ENCODE peak calls at places on chromosomes 13 and 19, in nine cellular contexts. O, L, F, J, N, Y, E, G and R are unnamed samples. For H3K9me3, the result is how much of the 10 kb centered on the place peaks cover.

GRCh38 chr13:75481176-75482069 is 546 bp downstream of the TBC1D4 start:
- DNase-seq in O (peak), L (peak), F (peak), J (peak), N (no peak), Y (no peak), E (peak), G (peak), R (no peak)

GRCh38 chr19:12647047-12647446 is 19.5 kb downstream of the MAN2B1 start:
- DNase-seq in O (no peak), L (no peak), F (no peak), J (no peak), N (no peak), Y (no peak), E (no peak), G (no peak), R (no peak)

GRCh38 chr13:71219671-71220070 is 647.3 kb downstream of the DACH1 start:
- DNase-seq in O (no peak), L (no peak), F (no peak), J (no peak), N (no peak), Y (no peak), E (no peak), G (no peak), R (no peak)

GRCh38 chr19:44925114-44925891 is 10.9 kb downstream of the APOC1 start:
- DNase-seq in O (peak), L (peak), F (no peak), J (peak), N (no peak), Y (peak), E (peak), G (no peak), R (no peak)

GRCh38 chr19:13974073-13974472 is 21.8 kb downstream of the DCAF15 start:
- DNase-seq in O (no peak), L (no peak), F (peak), J (no peak), N (no peak), Y (no peak), E (no peak), G (peak), R (no peak)

GRCh38 chr13:110630566-110631119 is 15.3 kb downstream of the NAXD start:
- DNase-seq in O (no peak), L (no peak), F (no peak), J (no peak), N (no peak), Y (no peak), E (no peak), G (no peak), R (no peak)

GRCh38 chr13:109565877-109566276 is 220.5 kb downstream of the IRS2 start:
- DNase-seq in O (no peak), L (no peak), F (no peak), J (no peak), N (no peak), Y (no peak), E (no peak), G (no peak), R (no peak)

GRCh38 chr19:7372810-7373209 is 24.1 kb downstream of the ARHGEF18 start:
- DNase-seq in O (no peak), L (no peak), F (no peak), J (no peak), N (no peak), Y (no peak), E (no peak), G (no peak), R (no peak)

GRCh38 chr13:40191186-40191980 is 475.1 kb downstream of the FOXO1 start:
- DNase-seq in O (no peak), L (peak), F (no peak), J (no peak), N (no peak), Y (no peak), E (no peak), G (no peak), R (no peak)

GRCh38 chr19:5225486-5226345 is 114.9 kb downstream of the PTPRS start:
- DNase-seq in O (no peak), L (no peak), F (peak), J (no peak), N (no peak), Y (no peak), E (no peak), G (no peak), R (no peak)

GRCh38 chr19:2456301-2456570 is 523 bp downstream of the LMNB2 start:
- DNase-seq in O (peak), L (no peak), F (no peak), J (no peak), N (no peak), Y (no peak), E (no peak), G (no peak), R (no peak)

GRCh38 chr13:58625703-58626389 is 994.3 kb downstream of the PCDH17 start:
- DNase-seq in O (no peak), L (no peak), F (no peak), J (no peak), N (no peak), Y (no peak), E (peak), G (no peak), R (no peak)

GRCh38 chr13:107730835-107731234 is 484.5 kb downstream of the LIG4 start:
- DNase-seq in O (no peak), L (peak), F (no peak), J (no peak), N (peak), Y (peak), E (no peak), G (no peak), R (no peak)

GRCh38 chr19:29596080-29596479 is 10.0 kb upstream of the POP4 start:
- DNase-seq in O (no peak), L (no peak), F (no peak), J (no peak), N (no peak), Y (no peak), E (no peak), G (no peak), R (no peak)

GRCh38 chr19:4030552-4030951 is 23.0 kb downstream of the PIAS4 start:
- DNase-seq in O (no peak), L (no peak), F (no peak), J (no peak), N (no peak), Y (no peak), E (no peak), G (no peak), R (no peak)

GRCh38 chr13:33917135-33917534 is 99.2 kb downstream of the RFC3 start:
- DNase-seq in O (no peak), L (no peak), F (no peak), J (no peak), N (no peak), Y (no peak), E (no peak), G (no peak), R (no peak)

GRCh38 chr19:4063369-4064072 is 3.2 kb downstream of the ZBTB7A start:
- DNase-seq in O (no peak), L (no peak), F (no peak), J (no peak), N (no peak), Y (no peak), E (no peak), G (no peak), R (no peak)

GRCh38 chr13:48232420-48233096 is 448 bp upstream of the ITM2B start:
- DNase-seq in O (peak), L (no peak), F (peak), J (no peak), N (no peak), Y (no peak), E (no peak), G (no peak), R (no peak)

GRCh38 chr13:113670541-113670940 is 3.5 kb downstream of the GRK1 start:
- DNase-seq in O (peak), L (no peak), F (no peak), J (peak), N (no peak), Y (no peak), E (no peak), G (no peak), R (no peak)

GRCh38 chr19:5533257-5533656 is 34.5 kb downstream of the TINCR start:
- DNase-seq in O (no peak), L (no peak), F (no peak), J (no peak), N (no peak), Y (no peak), E (no peak), G (no peak), R (no peak)

GRCh38 chr13:90806905-90807304 is 540.6 kb upstream of the MIR17HG start:
- DNase-seq in O (no peak), L (no peak), F (no peak), J (no peak), N (no peak), Y (no peak), E (no peak), G (no peak), R (no peak)

GRCh38 chr19:42129399-42130253 is 2.6 kb downstream of the POU2F2 start:
- DNase-seq in O (no peak), L (peak), F (no peak), J (peak), N (no peak), Y (peak), E (peak), G (peak), R (no peak)

GRCh38 chr19:52691215-52691610 is 43.6 kb downstream of the ZNF611 start:
- DNase-seq in O (no peak), L (no peak), F (no peak), J (peak), N (no peak), Y (no peak), E (no peak), G (no peak), R (no peak)

GRCh38 chr13:98144501-98145350 is 1.8 kb downstream of the FARP1 start:
- DNase-seq in O (no peak), L (peak), F (no peak), J (no peak), N (peak), Y (peak), E (no peak), G (peak), R (no peak)

GRCh38 chr13:25570185-25570584 is 198.4 kb downstream of the ATP8A2 start:
- DNase-seq in O (no peak), L (no peak), F (no peak), J (no peak), N (no peak), Y (no peak), E (no peak), G (no peak), R (no peak)

GRCh38 chr13:94641432-94641941 is 39.8 kb downstream of the GPR180 start:
- DNase-seq in O (no peak), L (peak), F (no peak), J (no peak), N (peak), Y (peak), E (no peak), G (peak), R (no peak)

GRCh38 chr13:74835579-74835978 is 646.4 kb downstream of the TBC1D4 start:
- DNase-seq in O (no peak), L (no peak), F (no peak), J (no peak), N (no peak), Y (no peak), E (no peak), G (no peak), R (no peak)

GRCh38 chr19:7830272-7830771 is 304 bp downstream of the EVI5L start:
- DNase-seq in O (peak), L (no peak), F (no peak), J (peak), N (no peak), Y (no peak), E (peak), G (no peak), R (no peak)

GRCh38 chr13:75963318-75963717 is 327.2 kb downstream of the LMO7 start:
- DNase-seq in O (no peak), L (no peak), F (no peak), J (no peak), N (no peak), Y (no peak), E (no peak), G (no peak), R (no peak)

GRCh38 chr13:45086484-45086883 is 33.8 kb upstream of the GTF2F2 start:
- DNase-seq in O (no peak), L (peak), F (no peak), J (no peak), N (no peak), Y (peak), E (no peak), G (peak), R (no peak)

GRCh38 chr13:106041445-106041844 is 494.0 kb downstream of the EFNB2 start:
- DNase-seq in O (no peak), L (no peak), F (no peak), J (no peak), N (no peak), Y (no peak), E (no peak), G (no peak), R (no peak)

GRCh38 chr13:39353988-39354387 is 249.0 kb downstream of the LHFPL6 start:
- DNase-seq in O (no peak), L (peak), F (no peak), J (no peak), N (no peak), Y (peak), E (no peak), G (peak), R (no peak)

GRCh38 chr19:50290011-50290410 is 39.2 kb downstream of the KCNC3 start:
- DNase-seq in O (no peak), L (no peak), F (no peak), J (no peak), N (no peak), Y (no peak), E (no peak), G (no peak), R (no peak)

GRCh38 chr19:38276942-38277517 is 12.7 kb downstream of the SPINT2 start:
- DNase-seq in O (no peak), L (no peak), F (no peak), J (no peak), N (no peak), Y (no peak), E (no peak), G (no peak), R (no peak)
- H3K9me3 ChIP-seq in O (under half), L (under half), F (under half), J (under half), N (under half), Y (under half), E (under half), G (under half), R (under half)

GRCh38 chr13:29438772-29439171 is 156.7 kb downstream of the SLC7A1 start:
- DNase-seq in O (no peak), L (peak), F (no peak), J (no peak), N (no peak), Y (no peak), E (no peak), G (no peak), R (no peak)

GRCh38 chr13:29435125-29435911 is 160.2 kb downstream of the SLC7A1 start:
- DNase-seq in O (peak), L (peak), F (no peak), J (no peak), N (peak), Y (peak), E (no peak), G (peak), R (no peak)

GRCh38 chr13:29436291-29436690 is 159.2 kb downstream of the SLC7A1 start:
- DNase-seq in O (no peak), L (peak), F (no peak), J (no peak), N (no peak), Y (peak), E (no peak), G (peak), R (no peak)

GRCh38 chr13:29434217-29434940 is 161.1 kb downstream of the SLC7A1 start:
- DNase-seq in O (no peak), L (no peak), F (no peak), J (no peak), N (no peak), Y (no peak), E (no peak), G (no peak), R (no peak)

GRCh38 chr13:29436721-29437250 is 158.7 kb downstream of the SLC7A1 start:
- DNase-seq in O (no peak), L (peak), F (no peak), J (no peak), N (no peak), Y (no peak), E (no peak), G (no peak), R (no peak)
- H3K27ac ChIP-seq in O (peak), L (no peak), F (no peak), J (peak), N (no peak), Y (no peak), E (peak), G (no peak), R (no peak)

GRCh38 chr19:43908659-43909058 is 26.4 kb downstream of the ZNF45 start:
- DNase-seq in O (no peak), L (no peak), F (no peak), J (no peak), N (no peak), Y (no peak), E (no peak), G (no peak), R (no peak)
- H3K9me3 ChIP-seq in O (half or more), L (under half), F (under half), J (half or more), N (under half), Y (under half), E (half or more), G (under half), R (half or more)

DNA sequence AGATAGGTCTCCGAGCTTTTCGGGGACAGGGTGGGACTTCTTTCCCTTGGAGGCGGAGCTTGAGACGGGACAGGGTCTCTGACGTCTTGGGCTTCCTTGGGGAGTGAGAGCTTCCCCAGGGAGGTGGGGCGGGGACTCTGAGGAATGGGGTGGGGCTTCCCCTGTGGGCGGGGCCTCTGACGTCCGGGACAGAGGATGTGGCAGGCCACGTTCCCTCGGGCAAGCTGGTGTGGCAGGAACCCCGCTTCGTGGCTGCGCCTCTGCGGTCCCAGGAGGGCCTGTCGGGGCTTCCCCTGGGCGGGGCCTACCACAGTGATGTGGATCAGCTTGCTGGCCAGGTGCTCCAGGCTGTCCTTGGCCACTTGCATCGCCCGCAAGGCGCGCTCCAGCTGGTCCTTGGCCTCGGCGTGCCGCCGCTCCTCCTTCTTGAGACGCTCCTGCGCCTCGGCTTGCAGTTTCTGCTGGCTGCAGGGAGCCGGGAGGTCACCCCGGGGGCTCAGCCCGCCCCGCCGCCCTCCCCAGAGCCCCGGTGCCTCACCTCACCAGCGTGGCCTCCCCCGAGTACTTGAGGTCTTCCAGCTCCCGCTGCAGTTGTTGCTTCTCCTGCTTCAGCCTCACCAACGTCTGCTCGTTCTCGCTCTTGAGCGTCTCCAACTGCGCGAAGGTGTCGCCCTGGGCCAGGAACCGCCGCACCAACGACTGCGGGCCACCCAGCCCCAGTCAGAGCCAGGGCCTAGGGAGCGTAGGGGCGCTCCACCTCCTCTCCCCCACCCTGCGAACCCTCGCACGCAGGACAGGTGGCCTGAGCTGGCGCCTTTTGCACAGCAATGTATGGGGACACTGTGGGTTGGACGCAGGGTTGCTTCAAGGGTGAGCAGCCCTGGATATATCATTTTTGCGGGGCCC is 3.3 kb upstream of the RGL3 start:
- DNase-seq in O (peak), L (peak), F (peak), J (peak), N (no peak), Y (no peak), E (peak), G (peak), R (peak)
- H3K27ac ChIP-seq in O (no peak), L (no peak), F (no peak), J (peak), N (no peak), Y (no peak), E (peak), G (no peak), R (no peak)

GRCh38 chr19:22708983-22709382 is 74.9 kb downstream of the ZNF492 start:
- DNase-seq in O (no peak), L (no peak), F (no peak), J (no peak), N (no peak), Y (no peak), E (no peak), G (no peak), R (no peak)
- H3K9me3 ChIP-seq in O (under half), L (under half), F (half or more), J (half or more), N (under half), Y (under half), E (under half), G (under half), R (under half)

GRCh38 chr19:54463531-54464043 is at the start of gene LENG9:
- DNase-seq in O (peak), L (peak), F (peak), J (peak), N (peak), Y (peak), E (peak), G (peak), R (peak)

GRCh38 chr19:54464044-54464623 is 556 bp upstream of the LENG9 start:
- DNase-seq in O (peak), L (peak), F (peak), J (peak), N (no peak), Y (peak), E (peak), G (peak), R (peak)

GRCh38 chr19:54465367-54466109 is 2.0 kb upstream of the LENG9 start:
- DNase-seq in O (no peak), L (no peak), F (no peak), J (no peak), N (no peak), Y (no peak), E (no peak), G (no peak), R (no peak)

GRCh38 chr19:54462713-54463530 is 656 bp downstream of the LENG9 start:
- DNase-seq in O (peak), L (peak), F (peak), J (peak), N (no peak), Y (peak), E (peak), G (peak), R (peak)

DNA sequence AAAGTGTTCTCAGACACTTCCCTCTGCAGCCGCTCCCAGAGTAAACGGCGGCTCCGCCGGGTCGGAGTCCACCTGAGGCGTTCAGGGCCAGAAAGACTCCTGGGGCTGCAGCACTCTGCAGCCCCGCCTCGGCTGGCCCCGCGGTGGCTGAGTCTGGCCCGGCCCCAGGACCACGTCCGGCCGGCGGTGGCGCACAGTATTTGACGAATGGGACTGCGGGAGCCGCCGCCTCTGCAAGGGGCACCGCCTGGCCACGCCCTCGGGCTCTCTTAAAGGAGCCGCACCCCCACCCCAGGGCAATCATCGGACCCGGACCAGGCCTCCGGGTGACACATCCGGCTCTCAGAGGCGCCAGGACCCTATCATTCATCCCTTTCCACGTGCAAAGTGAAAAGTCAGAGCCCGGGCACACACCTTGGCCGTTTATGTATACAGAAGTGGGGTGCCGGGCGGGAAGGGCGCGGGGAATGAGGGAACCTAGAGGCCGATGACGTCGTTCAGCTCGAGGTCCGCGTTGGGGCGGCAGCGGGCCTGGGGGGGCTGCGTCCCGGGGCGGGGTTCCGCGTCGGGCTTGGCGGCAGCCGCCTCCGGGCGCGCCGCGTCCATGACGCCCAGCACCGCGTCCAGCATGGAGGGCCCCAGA is 1.2 kb upstream of the LENG9 start:
- DNase-seq in O (peak), L (peak), F (peak), J (peak), N (no peak), Y (peak), E (peak), G (peak), R (peak)
- H3K27ac ChIP-seq in O (peak), L (peak), F (peak), J (peak), N (peak), Y (peak), E (peak), G (peak), R (no peak)